ENCODE peak calls at places on chromosomes 13 and 19, in seven cellular contexts. I, R, O, E, M, B and C are unnamed samples.

GRCh38 chr13:46633416-46633815 is 80.4 kb downstream of the LRCH1 start:
- DNase-seq in I (no peak), R (no peak), O (no peak), E (peak), M (no peak), B (no peak), C (peak)

GRCh38 chr13:20305587-20305986 is 73.5 kb upstream of the GJB6 start:
- DNase-seq in I (no peak), R (no peak), O (peak), E (no peak), M (no peak), B (no peak), C (no peak)

GRCh38 chr19:4186087-4186993 is 3.9 kb downstream of the ANKRD24 start:
- DNase-seq in I (peak), R (peak), O (peak), E (no peak), M (peak), B (no peak), C (peak)

GRCh38 chr19:45168767-45169351 is 8.1 kb upstream of the NKPD1 start:
- DNase-seq in I (no peak), R (no peak), O (no peak), E (no peak), M (no peak), B (no peak), C (no peak)

GRCh38 chr19:16378291-16378889 is 53.8 kb downstream of the KLF2 start:
- DNase-seq in I (peak), R (no peak), O (no peak), E (no peak), M (no peak), B (no peak), C (no peak)

GRCh38 chr19:33821871-33822270 is 25.2 kb downstream of the KCTD15 start:
- DNase-seq in I (no peak), R (no peak), O (no peak), E (no peak), M (no peak), B (no peak), C (peak)

GRCh38 chr19:58007285-58007684 is 4.7 kb upstream of the ZNF606 start:
- DNase-seq in I (no peak), R (no peak), O (peak), E (no peak), M (no peak), B (no peak), C (no peak)

GRCh38 chr13:51643882-51644281 is 59.6 kb downstream of the WDFY2 start:
- DNase-seq in I (no peak), R (no peak), O (no peak), E (peak), M (no peak), B (no peak), C (peak)

GRCh38 chr19:41995959-41996797 is 2.1 kb upstream of the ATP1A3 start:
- DNase-seq in I (no peak), R (no peak), O (peak), E (no peak), M (no peak), B (no peak), C (no peak)

GRCh38 chr19:54209748-54210494 is 9.3 kb downstream of the RPS9 start:
- DNase-seq in I (no peak), R (peak), O (no peak), E (peak), M (peak), B (peak), C (peak)

GRCh38 chr13:49967456-49967855 is 29.4 kb upstream of the TRIM13 start:
- DNase-seq in I (no peak), R (no peak), O (no peak), E (no peak), M (no peak), B (no peak), C (no peak)

GRCh38 chr13:49976314-49977258 is 20.3 kb upstream of the TRIM13 start:
- DNase-seq in I (peak), R (peak), O (peak), E (no peak), M (peak), B (no peak), C (peak)

GRCh38 chr13:49977992-49978391 is 18.9 kb upstream of the TRIM13 start:
- DNase-seq in I (no peak), R (no peak), O (no peak), E (no peak), M (no peak), B (no peak), C (no peak)

GRCh38 chr13:49975826-49976225 is 21.0 kb upstream of the TRIM13 start:
- DNase-seq in I (no peak), R (no peak), O (no peak), E (no peak), M (no peak), B (no peak), C (no peak)

GRCh38 chr13:49972709-49973108 is 24.1 kb upstream of the TRIM13 start:
- DNase-seq in I (no peak), R (no peak), O (no peak), E (no peak), M (no peak), B (no peak), C (no peak)
- H3K4me3 ChIP-seq in I (no peak), R (no peak), O (no peak), E (no peak), M (no peak), B (no peak), C (no peak)

GRCh38 chr13:99605417-99606321 is 104.4 kb downstream of the TM9SF2 start:
- DNase-seq in I (peak), R (peak), O (peak), E (no peak), M (peak), B (no peak), C (no peak)
- TF ChIP-seq CTCF in I (no peak), R (no peak), O (peak), E (peak), M (peak), B (no peak), C (peak)

GRCh38 chr19:14434543-14435319 is 1.6 kb downstream of the PKN1 start:
- DNase-seq in I (peak), R (peak), O (no peak), E (peak), M (no peak), B (peak), C (peak)
- H3K4me3 ChIP-seq in I (peak), R (peak), O (peak), E (peak), M (peak), B (peak), C (peak)

GRCh38 chr13:45119469-45119989 is 781 bp upstream of the GTF2F2 start:
- DNase-seq in I (no peak), R (peak), O (peak), E (no peak), M (peak), B (no peak), C (peak)

GRCh38 chr13:45119990-45120864 is at the start of gene GTF2F2:
- DNase-seq in I (peak), R (peak), O (peak), E (peak), M (peak), B (peak), C (peak)

GRCh38 chr13:45120967-45121366 is 657 bp downstream of the GTF2F2 start:
- DNase-seq in I (no peak), R (no peak), O (peak), E (no peak), M (no peak), B (no peak), C (no peak)

GRCh38 chr13:45122941-45123340 is 2.6 kb downstream of the GTF2F2 start:
- DNase-seq in I (no peak), R (no peak), O (no peak), E (no peak), M (no peak), B (no peak), C (no peak)

GRCh38 chr13:45121421-45121820 is 1.1 kb downstream of the GTF2F2 start:
- DNase-seq in I (no peak), R (no peak), O (peak), E (no peak), M (no peak), B (no peak), C (peak)
- TF ChIP-seq CTCF in I (no peak), R (no peak), O (peak), E (peak), M (no peak), B (no peak), C (peak)